ENCODE peak calls at places on chromosomes 11 and 22, in nine cellular contexts. E, W, F, T, K, S, Y, J and M are unnamed samples.

GRCh38 chr22:31313366-31314147 is 21.3 kb upstream of the PIK3IP1 start:
- DNase-seq in Y (peak; percentile 37), K (peak; percentile 77), S (peak; percentile 61), J (peak; percentile 53), E (peak; percentile 83), W (peak; percentile 21), T (peak; percentile 85), F (peak; percentile 63), M (peak; percentile 95)

GRCh38 chr11:130179396-130180306 is 20.1 kb downstream of the ST14 start:
- DNase-seq in E (no peak), K (no peak), S (no peak), T (peak; percentile 63), Y (no peak), W (no peak), F (peak; percentile 76), J (no peak), M (no peak)

GRCh38 chr11:128323381-128323780 is 264.0 kb downstream of the ETS1 start:
- DNase-seq in S (no peak), Y (peak; percentile 33), E (no peak), K (no peak), J (no peak), W (no peak), F (peak; percentile 52), T (peak; percentile 40), M (peak; percentile 33)

GRCh38 chr11:117950320-117950719 is 21.1 kb upstream of the TMPRSS13 start:
- DNase-seq in S (no peak), Y (peak; percentile 34), F (peak; percentile 49), W (no peak), J (no peak), E (peak; percentile 18), T (peak; percentile 27), K (peak; percentile 52), M (no peak)

GRCh38 chr22:50660306-50660705 is 12.3 kb upstream of the SHANK3 start:
- DNase-seq in E (no peak), T (no peak), W (no peak), J (no peak), F (no peak), Y (no peak), S (no peak), K (no peak), M (no peak)

GRCh38 chr11:2679011-2679676 is 20.6 kb downstream of the KCNQ1OT1 start:
- DNase-seq in K (no peak), S (no peak), F (no peak), T (no peak), E (no peak), J (peak; percentile 1), Y (no peak), W (no peak), M (no peak)

GRCh38 chr22:33832558-33833151 is 87.6 kb downstream of the LARGE1 start:
- DNase-seq in K (no peak), S (peak; percentile 54), J (peak; percentile 85), E (no peak), Y (no peak), F (no peak), T (no peak), W (no peak), M (no peak)

GRCh38 chr11:111913031-111913861 is 712 bp downstream of the HSPB2 start:
- DNase-seq in E (no peak), T (no peak), J (peak; percentile 43), F (no peak), K (no peak), W (no peak), S (no peak), Y (no peak), M (no peak)

GRCh38 chr11:96259053-96259837 is 83.8 kb downstream of the MAML2 start:
- DNase-seq in F (peak; percentile 32), E (peak; percentile 95), J (no peak), S (no peak), T (no peak), K (no peak), W (peak; percentile 10), Y (no peak), M (peak; percentile 92)

GRCh38 chr11:655036-655726 is 18.1 kb downstream of the DRD4 start:
- DNase-seq in S (no peak), J (no peak), K (no peak), F (no peak), W (no peak), Y (no peak), E (peak; percentile 42), T (no peak), M (no peak)

GRCh38 chr22:40512426-40513136 is 123.9 kb downstream of the MRTFA start:
- DNase-seq in S (no peak), E (peak; percentile 75), W (peak; percentile 40), Y (no peak), K (no peak), J (peak; percentile 47), F (no peak), T (no peak), M (peak; percentile 97)

GRCh38 chr11:102254047-102254446 is 63.2 kb upstream of the BIRC3 start:
- DNase-seq in F (peak; percentile 34), E (peak; percentile 47), Y (no peak), W (peak; percentile 21), J (no peak), T (no peak), S (no peak), K (no peak), M (no peak)
- TF ChIP-seq CTCF in F (peak; percentile 73), E (peak; percentile 66), Y (no peak), W (no peak), J (no peak), T (no peak), S (no peak), K (peak; percentile 18), M (peak; percentile 13)

GRCh38 chr22:22394589-22394988 is 114.0 kb downstream of the ZNF280B start:
- DNase-seq in W (no peak), K (peak; percentile 57), T (peak; percentile 51), E (no peak), F (peak; percentile 97), J (no peak), Y (no peak), S (no peak), M (no peak)

GRCh38 chr22:22397875-22398524 is 110.5 kb downstream of the ZNF280B start:
- DNase-seq in E (no peak), S (no peak), F (peak; percentile 58), K (no peak), J (peak; percentile 28), T (no peak), W (no peak), Y (no peak), M (no peak)

GRCh38 chr22:22396741-22397291 is 111.7 kb downstream of the ZNF280B start:
- DNase-seq in E (no peak), T (no peak), W (no peak), K (no peak), Y (no peak), S (no peak), F (no peak), J (no peak), M (no peak)

GRCh38 chr22:22397292-22397870 is 111.2 kb downstream of the ZNF280B start:
- DNase-seq in Y (no peak), K (no peak), T (no peak), F (peak; percentile 34), W (peak; percentile 37), J (peak; percentile 23), E (peak; percentile 74), S (peak; percentile 33), M (peak; percentile 60)

DNA sequence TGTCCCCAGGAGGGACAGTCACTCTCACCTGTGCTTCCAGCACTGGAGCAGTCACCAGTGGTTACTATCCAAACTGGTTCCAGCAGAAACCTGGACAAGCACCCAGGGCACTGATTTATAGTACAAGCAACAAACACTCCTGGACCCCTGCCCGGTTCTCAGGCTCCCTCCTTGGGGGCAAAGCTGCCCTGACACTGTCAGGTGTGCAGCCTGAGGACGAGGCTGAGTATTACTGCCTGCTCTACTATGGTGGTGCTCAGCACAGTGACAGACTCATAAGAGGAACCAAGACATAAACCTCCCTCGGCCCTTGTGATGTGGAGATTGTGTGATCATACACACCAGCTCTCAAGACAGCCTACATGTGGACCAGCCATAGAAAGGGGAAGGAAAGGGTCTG is 113.3 kb downstream of the ZNF280B start:
- DNase-seq in F (peak; percentile 90), W (no peak), S (no peak), E (no peak), T (no peak), K (peak; percentile 56), Y (no peak), J (no peak), M (no peak)
- H3K4me3 ChIP-seq in F (peak overlapping the region; percentile 53), W (no peak overlapping the region), S (no peak overlapping the region), E (no peak overlapping the region), T (no peak overlapping the region), K (no peak overlapping the region), Y (no peak overlapping the region), J (no peak overlapping the region), M (no peak overlapping the region)

GRCh38 chr11:34105957-34106504 is 602 bp downstream of the NAT10 start:
- DNase-seq in Y (no peak), W (peak; percentile 36), S (no peak), F (peak; percentile 23), J (no peak), E (peak; percentile 10), T (no peak), K (no peak), M (peak; percentile 16)

GRCh38 chr11:34104680-34105078 is 750 bp upstream of the NAT10 start:
- DNase-seq in Y (no peak), F (no peak), S (no peak), W (no peak), E (peak; percentile 5), J (no peak), K (no peak), T (no peak), M (no peak)

DNA sequence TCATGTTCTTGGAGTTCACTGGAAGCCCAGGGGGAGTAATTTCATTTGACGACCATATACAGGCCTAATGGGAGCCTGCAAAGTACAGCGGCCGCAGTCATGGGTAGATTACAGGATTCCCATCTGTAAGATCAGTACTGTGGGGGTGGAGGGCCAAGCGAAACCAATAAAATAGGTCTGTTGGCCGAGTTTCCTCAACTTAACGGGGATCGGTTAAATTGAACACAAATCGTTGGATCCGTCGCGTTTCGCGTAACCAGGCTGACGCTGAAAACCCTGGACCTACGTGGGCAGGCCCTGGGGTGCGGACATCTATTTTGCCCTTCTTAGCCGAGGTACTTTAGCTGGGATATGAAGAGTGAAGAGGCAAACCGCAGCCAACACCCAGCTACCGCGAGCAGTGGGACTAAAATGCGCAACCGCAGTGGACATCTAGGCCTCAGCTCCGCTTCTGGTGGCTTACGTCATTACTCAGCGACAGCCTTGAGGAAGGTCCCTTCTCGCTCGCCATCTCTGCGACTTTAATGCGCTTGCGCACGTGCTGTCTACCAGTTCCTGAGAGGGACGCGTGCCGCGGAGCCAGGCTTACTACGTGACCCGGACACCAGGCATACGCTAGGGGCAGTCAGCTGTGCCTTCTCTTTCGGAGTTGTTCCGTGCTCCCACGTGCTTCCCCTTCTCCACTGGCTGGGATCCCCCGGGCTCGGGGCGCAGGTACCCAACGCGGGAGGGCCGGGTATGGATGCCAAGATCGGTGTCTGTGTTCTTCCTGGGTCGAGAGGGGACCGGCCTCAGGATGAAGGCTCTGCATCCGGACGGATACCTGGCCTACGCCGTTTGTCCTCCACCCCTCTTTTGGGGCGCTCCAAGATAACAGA is at the start of gene NAT10:
- DNase-seq in K (peak; percentile 99), Y (peak; percentile 94), F (peak; percentile 99), S (peak; percentile 97), T (peak; percentile 98), W (peak; percentile 95), J (peak; percentile 99), E (peak; percentile 98), M (peak; percentile 99)
- TF ChIP-seq CTCF in K (no peak), Y (no peak), F (peak; percentile 20), S (peak; percentile 16), T (peak; percentile 14), W (no peak), J (peak; percentile 44), E (no peak), M (peak; percentile 15)

DNA sequence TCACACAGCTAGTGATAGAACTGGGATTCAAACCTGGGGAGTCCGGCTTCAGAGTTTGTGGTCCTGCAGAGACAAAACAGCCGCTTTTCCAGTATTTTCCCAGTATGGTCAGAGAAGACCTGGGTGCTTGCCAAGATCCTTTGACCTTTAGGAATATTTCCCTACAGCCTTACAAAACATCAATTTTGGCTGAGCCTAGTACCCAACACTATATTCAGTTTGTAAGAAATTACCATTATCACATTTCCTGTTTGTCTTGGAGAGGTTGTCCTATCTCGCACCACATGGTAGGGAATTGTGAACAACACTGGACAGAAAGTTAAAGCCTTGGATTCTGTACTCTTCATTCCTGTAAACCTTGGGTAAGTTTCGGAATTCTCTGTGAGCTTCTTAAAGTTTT is 10.7 kb upstream of the NEU3 start:
- DNase-seq in T (no peak), J (no peak), W (no peak), F (no peak), E (no peak), Y (no peak), S (no peak), K (no peak), M (no peak)
- H3K4me3 ChIP-seq in T (no peak overlapping the region), J (no peak overlapping the region), W (no peak overlapping the region), F (no peak overlapping the region), E (no peak overlapping the region), Y (no peak overlapping the region), S (no peak overlapping the region), K (no peak overlapping the region), M (no peak overlapping the region)